ENCODE peak calls at places on chromosomes 3 and 15, in five cellular contexts. One of them, this sample, is unnamed.

GRCh38 chr15:42548258-42549051 is at the start of the genes HAUS2 and LRRC57:
- DNase-seq in H1: peak; percentile 98
- DNase-seq in GM12891: peak; percentile 90
- DNase-seq in HepG2: peak; percentile 77
- DNase-seq in GM12878: peak; percentile 55
- DNase-seq in this sample: peak; percentile 95

GRCh38 chr15:92818658-92819311 is 81.3 kb upstream of the CHD2 start:
- DNase-seq in H1: no peak
- DNase-seq in GM12891: no peak
- DNase-seq in HepG2: no peak
- DNase-seq in GM12878: no peak
- DNase-seq in this sample: no peak

GRCh38 chr3:176577462-176577861 is 619.8 kb downstream of the TBL1XR1 start:
- DNase-seq in H1: no peak
- DNase-seq in GM12891: no peak
- DNase-seq in HepG2: no peak
- DNase-seq in GM12878: no peak
- DNase-seq in this sample: no peak

GRCh38 chr3:121748638-121749275 is 784 bp downstream of the GOLGB1 start:
- DNase-seq in H1: no peak
- DNase-seq in GM12891: no peak
- DNase-seq in HepG2: peak; percentile 74
- DNase-seq in GM12878: no peak
- DNase-seq in this sample: no peak

GRCh38 chr3:153977148-153977547 is 144.0 kb upstream of the ARHGEF26 start:
- DNase-seq in H1: no peak
- DNase-seq in GM12891: no peak
- DNase-seq in HepG2: no peak
- DNase-seq in GM12878: no peak
- DNase-seq in this sample: no peak

GRCh38 chr3:63724987-63725386 is 72.5 kb downstream of the SNTN start:
- DNase-seq in H1: no peak
- DNase-seq in GM12891: no peak
- DNase-seq in HepG2: no peak
- DNase-seq in GM12878: no peak
- DNase-seq in this sample: no peak

GRCh38 chr15:43927203-43927602 is 100.4 kb downstream of the WDR76 start:
- DNase-seq in H1: no peak
- DNase-seq in GM12891: no peak
- DNase-seq in HepG2: no peak
- DNase-seq in GM12878: no peak
- DNase-seq in this sample: no peak

GRCh38 chr15:99248000-99248727 is 1.2 kb downstream of the TTC23 start:
- DNase-seq in H1: no peak
- DNase-seq in GM12891: no peak
- DNase-seq in HepG2: no peak
- DNase-seq in GM12878: no peak
- DNase-seq in this sample: no peak

GRCh38 chr3:103614719-103615118 is 1179.9 kb downstream of the ZPLD1 start:
- DNase-seq in H1: no peak
- DNase-seq in GM12891: no peak
- DNase-seq in HepG2: no peak
- DNase-seq in GM12878: no peak
- DNase-seq in this sample: no peak

GRCh38 chr3:139355502-139355901 is 11.7 kb downstream of the MRPS22 start:
- DNase-seq in H1: no peak
- DNase-seq in GM12891: no peak
- DNase-seq in HepG2: no peak
- DNase-seq in GM12878: no peak
- DNase-seq in this sample: no peak

GRCh38 chr3:147513785-147514184 is 104.6 kb downstream of the ZIC1 start:
- DNase-seq in H1: no peak
- DNase-seq in GM12891: no peak
- DNase-seq in HepG2: no peak
- DNase-seq in GM12878: no peak
- DNase-seq in this sample: no peak

GRCh38 chr3:171967137-171967783 is 72.1 kb upstream of the FNDC3B start:
- DNase-seq in H1: no peak
- DNase-seq in GM12891: no peak
- DNase-seq in HepG2: peak; percentile 96
- DNase-seq in GM12878: no peak
- DNase-seq in this sample: no peak

GRCh38 chr3:111070772-111071256 is 802 bp upstream of the NECTIN3 start:
- DNase-seq in H1: no peak
- DNase-seq in GM12891: no peak
- DNase-seq in HepG2: peak; percentile 5
- DNase-seq in GM12878: no peak
- DNase-seq in this sample: no peak

GRCh38 chr15:29686445-29687203 is 135.6 kb downstream of the TJP1 start:
- DNase-seq in H1: peak; percentile 40
- DNase-seq in GM12891: no peak
- DNase-seq in HepG2: no peak
- DNase-seq in GM12878: no peak
- DNase-seq in this sample: no peak

GRCh38 chr3:14200841-14201240 is 22.2 kb downstream of the LSM3 start:
- DNase-seq in H1: no peak
- DNase-seq in GM12891: no peak
- DNase-seq in HepG2: no peak
- DNase-seq in GM12878: no peak
- DNase-seq in this sample: no peak

GRCh38 chr3:59326246-59327024 is 276.6 kb upstream of the CFAP20DC start:
- DNase-seq in H1: peak; percentile 55
- DNase-seq in GM12891: no peak
- DNase-seq in HepG2: peak; percentile 2
- DNase-seq in GM12878: no peak
- DNase-seq in this sample: no peak

GRCh38 chr15:85756411-85757072 is 38.2 kb downstream of the KLHL25 start:
- DNase-seq in H1: no peak
- DNase-seq in GM12891: no peak
- DNase-seq in HepG2: no peak
- DNase-seq in GM12878: no peak
- DNase-seq in this sample: no peak

GRCh38 chr15:47477253-47477652 is 240.1 kb upstream of the SEMA6D start:
- DNase-seq in H1: no peak
- DNase-seq in GM12891: no peak
- DNase-seq in HepG2: no peak
- DNase-seq in GM12878: no peak
- DNase-seq in this sample: no peak

GRCh38 chr15:68924866-68925599 is 5.3 kb upstream of the SPESP1 start:
- DNase-seq in H1: peak; percentile 83
- DNase-seq in GM12891: peak; percentile 48
- DNase-seq in HepG2: peak; percentile 44
- DNase-seq in GM12878: peak; percentile 20
- DNase-seq in this sample: peak; percentile 37

GRCh38 chr15:95655089-95655488 is 675.4 kb upstream of the NR2F2 start:
- DNase-seq in H1: no peak
- DNase-seq in GM12891: no peak
- DNase-seq in HepG2: no peak
- DNase-seq in GM12878: no peak
- DNase-seq in this sample: no peak

GRCh38 chr3:52524258-52524751 is 9.4 kb downstream of the NT5DC2 start:
- DNase-seq in H1: no peak
- DNase-seq in GM12891: no peak
- DNase-seq in HepG2: no peak
- DNase-seq in GM12878: no peak
- DNase-seq in this sample: no peak

GRCh38 chr3:52523386-52524257 is 10.0 kb downstream of the NT5DC2 start:
- DNase-seq in H1: no peak
- DNase-seq in GM12891: no peak
- DNase-seq in HepG2: no peak
- DNase-seq in GM12878: no peak
- DNase-seq in this sample: no peak

GRCh38 chr3:52526151-52526561 is 7.5 kb downstream of the NT5DC2 start:
- DNase-seq in H1: no peak
- DNase-seq in GM12891: no peak
- DNase-seq in HepG2: no peak
- DNase-seq in GM12878: no peak
- DNase-seq in this sample: peak; percentile 13

GRCh38 chr3:52525666-52526065 is 8.0 kb downstream of the NT5DC2 start:
- DNase-seq in H1: no peak
- DNase-seq in GM12891: no peak
- DNase-seq in HepG2: no peak
- DNase-seq in GM12878: no peak
- DNase-seq in this sample: peak; percentile 11

DNA sequence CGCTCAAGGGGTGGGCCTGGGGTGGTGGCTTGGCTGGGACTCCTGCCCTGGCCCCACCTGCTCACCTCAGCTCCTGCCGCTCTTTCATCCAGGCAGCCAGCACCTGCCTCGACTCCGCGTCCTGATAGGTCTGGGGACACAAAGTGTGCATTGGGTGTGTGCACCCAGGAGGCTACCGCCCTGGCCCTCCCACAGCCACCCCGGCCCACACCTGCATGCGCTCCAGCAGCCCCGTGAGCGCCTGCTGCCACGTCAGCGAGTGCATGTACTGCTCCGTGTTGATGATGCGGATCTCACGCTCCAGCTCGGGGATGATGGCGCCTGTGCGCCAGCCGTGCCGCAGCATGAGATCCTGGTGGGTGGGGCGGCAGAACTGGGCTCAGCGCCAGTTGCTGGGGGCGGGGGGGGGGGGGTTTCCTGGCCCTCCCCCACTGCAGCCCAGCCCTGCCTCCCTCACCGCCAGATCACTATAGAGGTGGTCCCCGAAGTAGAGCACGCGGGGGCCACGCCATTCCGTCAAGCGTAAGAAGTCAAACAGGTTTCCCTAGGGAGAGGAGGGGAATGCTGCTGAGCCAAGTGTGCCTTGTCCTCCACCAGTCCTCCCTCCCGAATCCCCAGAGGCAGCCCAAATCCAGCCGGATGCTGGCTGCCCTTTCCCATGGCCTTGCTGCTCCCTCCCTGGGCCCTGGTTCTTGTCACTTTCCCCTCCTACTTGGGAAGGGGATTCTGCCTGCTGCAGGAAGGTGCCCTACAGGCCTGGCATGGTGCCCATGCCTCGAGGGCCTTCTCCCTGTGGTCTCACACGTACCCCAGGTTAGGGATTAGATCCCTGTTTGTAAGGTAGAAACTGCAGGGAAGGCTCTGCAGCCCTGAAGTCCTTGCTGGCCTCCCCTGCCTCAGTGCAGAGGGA is 8.7 kb downstream of the NT5DC2 start:
- DNase-seq in H1: no peak
- DNase-seq in GM12891: no peak
- DNase-seq in HepG2: no peak
- DNase-seq in GM12878: no peak
- DNase-seq in this sample: no peak
- TF ChIP-seq POLR2A in H1: no peak
- TF ChIP-seq POLR2A in GM12891: no peak
- TF ChIP-seq POLR2A in HepG2: no peak
- TF ChIP-seq POLR2A in GM12878: no peak
- TF ChIP-seq POLR2A in this sample: no peak

GRCh38 chr3:190522621-190523222 is 8.8 kb downstream of the IL1RAP start:
- DNase-seq in H1: no peak
- DNase-seq in GM12891: no peak
- DNase-seq in HepG2: no peak
- DNase-seq in GM12878: no peak
- DNase-seq in this sample: no peak

GRCh38 chr3:190531406-190531805 is 17.5 kb downstream of the IL1RAP start:
- DNase-seq in H1: no peak
- DNase-seq in GM12891: no peak
- DNase-seq in HepG2: no peak
- DNase-seq in GM12878: no peak
- DNase-seq in this sample: no peak

GRCh38 chr3:190528721-190529120 is 14.8 kb downstream of the IL1RAP start:
- DNase-seq in H1: no peak
- DNase-seq in GM12891: no peak
- DNase-seq in HepG2: no peak
- DNase-seq in GM12878: no peak
- DNase-seq in this sample: no peak

GRCh38 chr3:190524942-190525341 is 11.1 kb downstream of the IL1RAP start:
- DNase-seq in H1: no peak
- DNase-seq in GM12891: no peak
- DNase-seq in HepG2: no peak
- DNase-seq in GM12878: no peak
- DNase-seq in this sample: no peak

GRCh38 chr3:190526787-190527767 is 13.2 kb downstream of the IL1RAP start:
- DNase-seq in H1: no peak
- DNase-seq in GM12891: no peak
- DNase-seq in HepG2: peak; percentile 57
- DNase-seq in GM12878: no peak
- DNase-seq in this sample: no peak
- TF ChIP-seq TAF1 in H1: no peak
- TF ChIP-seq TAF1 in GM12891: no peak
- TF ChIP-seq TAF1 in HepG2: no peak
- TF ChIP-seq TAF1 in GM12878: no peak
- TF ChIP-seq TAF1 in this sample: no peak

DNA sequence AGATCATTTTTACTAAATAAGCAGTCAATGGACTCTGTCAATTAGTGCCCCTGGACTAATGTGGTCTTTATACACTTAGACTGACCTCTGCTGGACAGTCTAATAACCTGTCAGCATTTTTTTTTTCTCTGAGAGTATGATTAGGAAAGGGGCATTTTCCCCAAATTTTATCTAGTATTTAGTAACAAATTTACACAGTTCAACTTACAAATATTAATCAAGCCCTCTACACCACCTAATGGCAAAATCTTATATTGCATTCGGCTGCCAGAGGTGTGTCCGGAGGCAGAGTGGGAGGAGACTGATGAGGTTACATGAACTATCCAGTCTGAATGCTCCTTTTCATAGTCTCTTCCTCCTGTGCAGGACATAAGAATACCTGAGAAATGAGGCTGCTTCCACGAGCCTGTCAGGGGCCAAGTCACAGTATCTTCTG is 36.0 kb upstream of the COLQ start:
- DNase-seq in H1: peak; percentile 55
- DNase-seq in GM12891: peak; percentile 13
- DNase-seq in HepG2: peak; percentile 75
- DNase-seq in GM12878: peak; percentile 67
- DNase-seq in this sample: no peak
- TF ChIP-seq POLR2AphosphoS5 in H1: no peak
- TF ChIP-seq POLR2AphosphoS5 in GM12891: no peak
- TF ChIP-seq POLR2AphosphoS5 in HepG2: no peak
- TF ChIP-seq POLR2AphosphoS5 in GM12878: no peak
- TF ChIP-seq POLR2AphosphoS5 in this sample: no peak

DNA sequence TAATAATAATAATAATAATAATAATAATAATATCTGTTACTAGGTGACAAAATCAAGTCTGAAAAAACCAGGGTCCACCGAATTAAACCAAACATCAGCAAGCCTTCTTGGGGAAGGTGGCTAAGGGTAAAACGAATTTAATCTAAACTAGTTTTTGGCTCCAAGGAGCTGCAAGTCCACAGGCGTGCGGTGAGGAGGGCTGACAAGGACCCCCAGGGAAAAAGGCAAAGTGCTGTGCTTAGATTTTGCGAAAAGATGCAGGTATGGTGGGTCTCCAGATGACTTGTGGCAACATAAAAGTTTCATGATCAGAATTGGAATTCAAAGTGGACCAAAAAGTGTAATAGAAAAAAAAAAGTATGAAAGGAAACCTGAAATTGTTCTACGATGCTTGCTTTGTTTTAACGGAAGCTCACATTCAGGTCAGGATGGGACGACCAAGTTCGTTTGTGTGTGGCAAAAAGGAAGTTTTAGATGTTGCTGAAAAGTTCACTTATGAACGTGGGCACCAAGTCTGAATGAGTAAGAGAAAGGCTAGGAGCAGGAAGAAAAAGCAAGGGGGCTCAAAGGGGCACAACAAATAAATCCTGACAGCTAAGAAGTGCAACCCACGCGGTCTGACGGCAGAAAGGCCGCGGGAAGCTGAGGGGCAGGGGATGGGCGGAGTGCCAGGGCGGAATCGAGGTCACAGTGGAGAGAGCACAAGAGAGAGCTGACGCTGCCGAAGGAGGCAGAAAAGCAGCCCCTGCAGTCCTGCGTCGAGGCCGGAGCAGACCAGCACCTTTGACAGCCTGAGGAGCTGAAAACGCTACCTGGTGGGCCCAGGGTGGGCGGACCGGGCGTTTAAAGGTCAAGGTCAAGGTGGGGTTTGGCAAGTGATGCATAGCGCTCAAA is 1.1 kb downstream of the WDR82 start:
- DNase-seq in H1: peak; percentile 61
- DNase-seq in GM12891: no peak
- DNase-seq in HepG2: peak; percentile 55
- DNase-seq in GM12878: no peak
- DNase-seq in this sample: no peak
- TF ChIP-seq POLR2A in H1: no peak
- TF ChIP-seq POLR2A in GM12891: peak; percentile 77
- TF ChIP-seq POLR2A in HepG2: peak; percentile 64
- TF ChIP-seq POLR2A in GM12878: peak; percentile 83
- TF ChIP-seq POLR2A in this sample: peak; percentile 85